ENCODE peak calls at places on chromosomes 6 and 20, in nine cellular contexts. One of them, this sample, is unnamed.

GRCh38 chr6:113763883-113764282 is 93.3 kb upstream of the MARCKS start:
- DNase-seq in H9: no peak
- DNase-seq in naive thymus-derived CD4-positive, alpha-beta T cell: no peak
- DNase-seq in EL: peak
- DNase-seq in NCI-H774: no peak
- DNase-seq in tibial artery: no peak
- DNase-seq in mesendoderm: peak
- DNase-seq in ELF-1: peak
- DNase-seq in LoVo: peak
- DNase-seq in this sample: no peak

GRCh38 chr6:170046786-170047626 is 243.9 kb downstream of the DLL1 start:
- DNase-seq in ELF-1: no peak
- DNase-seq in NCI-H774: no peak
- DNase-seq in naive thymus-derived CD4-positive, alpha-beta T cell: no peak
- DNase-seq in tibial artery: peak
- DNase-seq in EL: no peak
- DNase-seq in H9: no peak
- DNase-seq in LoVo: no peak
- DNase-seq in mesendoderm: no peak
- DNase-seq in this sample: no peak

GRCh38 chr20:2338702-2339101 is 42.0 kb upstream of the TGM6 start:
- DNase-seq in EL: no peak
- DNase-seq in NCI-H774: no peak
- DNase-seq in LoVo: no peak
- DNase-seq in H9: no peak
- DNase-seq in ELF-1: no peak
- DNase-seq in naive thymus-derived CD4-positive, alpha-beta T cell: no peak
- DNase-seq in tibial artery: no peak
- DNase-seq in mesendoderm: no peak
- DNase-seq in this sample: no peak

GRCh38 chr6:168072730-168073129 is 6.3 kb downstream of the FRMD1 start:
- DNase-seq in NCI-H774: no peak
- DNase-seq in tibial artery: no peak
- DNase-seq in LoVo: no peak
- DNase-seq in naive thymus-derived CD4-positive, alpha-beta T cell: no peak
- DNase-seq in H9: no peak
- DNase-seq in mesendoderm: no peak
- DNase-seq in ELF-1: no peak
- DNase-seq in EL: no peak
- DNase-seq in this sample: no peak

GRCh38 chr6:654136-654535 is 2.8 kb downstream of the HUS1B start:
- DNase-seq in EL: no peak
- DNase-seq in mesendoderm: no peak
- DNase-seq in H9: no peak
- DNase-seq in LoVo: no peak
- DNase-seq in tibial artery: no peak
- DNase-seq in NCI-H774: no peak
- DNase-seq in naive thymus-derived CD4-positive, alpha-beta T cell: no peak
- DNase-seq in ELF-1: no peak
- DNase-seq in this sample: no peak

GRCh38 chr6:137432054-137432545 is 62.1 kb downstream of the OLIG3 start:
- DNase-seq in mesendoderm: no peak
- DNase-seq in H9: no peak
- DNase-seq in NCI-H774: no peak
- DNase-seq in naive thymus-derived CD4-positive, alpha-beta T cell: no peak
- DNase-seq in LoVo: no peak
- DNase-seq in EL: no peak
- DNase-seq in ELF-1: no peak
- DNase-seq in tibial artery: no peak
- DNase-seq in this sample: no peak

GRCh38 chr6:158654498-158654897 is 4.6 kb downstream of the SYTL3 start:
- DNase-seq in NCI-H774: no peak
- DNase-seq in H9: no peak
- DNase-seq in EL: peak
- DNase-seq in ELF-1: no peak
- DNase-seq in LoVo: no peak
- DNase-seq in tibial artery: peak
- DNase-seq in mesendoderm: no peak
- DNase-seq in naive thymus-derived CD4-positive, alpha-beta T cell: no peak
- DNase-seq in this sample: no peak

GRCh38 chr6:5025911-5026819 is 22.3 kb upstream of the RPP40 start:
- DNase-seq in H9: peak
- DNase-seq in NCI-H774: peak
- DNase-seq in ELF-1: peak
- DNase-seq in naive thymus-derived CD4-positive, alpha-beta T cell: no peak
- DNase-seq in mesendoderm: peak
- DNase-seq in LoVo: no peak
- DNase-seq in tibial artery: peak
- DNase-seq in EL: peak
- DNase-seq in this sample: peak

GRCh38 chr6:17086469-17086868 is 15.4 kb upstream of the STMND1 start:
- DNase-seq in EL: peak
- DNase-seq in naive thymus-derived CD4-positive, alpha-beta T cell: no peak
- DNase-seq in NCI-H774: peak
- DNase-seq in ELF-1: peak
- DNase-seq in tibial artery: no peak
- DNase-seq in H9: peak
- DNase-seq in mesendoderm: peak
- DNase-seq in LoVo: peak
- DNase-seq in this sample: no peak

GRCh38 chr6:113908801-113909200 is 51.7 kb downstream of the MARCKS start:
- DNase-seq in mesendoderm: peak
- DNase-seq in ELF-1: no peak
- DNase-seq in H9: no peak
- DNase-seq in NCI-H774: no peak
- DNase-seq in LoVo: no peak
- DNase-seq in naive thymus-derived CD4-positive, alpha-beta T cell: no peak
- DNase-seq in EL: no peak
- DNase-seq in tibial artery: no peak
- DNase-seq in this sample: no peak

GRCh38 chr20:53104889-53105288 is 132.7 kb downstream of the TSHZ2 start:
- DNase-seq in EL: no peak
- DNase-seq in mesendoderm: no peak
- DNase-seq in naive thymus-derived CD4-positive, alpha-beta T cell: no peak
- DNase-seq in H9: no peak
- DNase-seq in ELF-1: no peak
- DNase-seq in NCI-H774: no peak
- DNase-seq in tibial artery: no peak
- DNase-seq in LoVo: no peak
- DNase-seq in this sample: no peak

GRCh38 chr6:154394571-154394970 is 38.0 kb upstream of the IPCEF1 start:
- DNase-seq in NCI-H774: no peak
- DNase-seq in LoVo: no peak
- DNase-seq in mesendoderm: no peak
- DNase-seq in tibial artery: no peak
- DNase-seq in H9: no peak
- DNase-seq in ELF-1: no peak
- DNase-seq in naive thymus-derived CD4-positive, alpha-beta T cell: no peak
- DNase-seq in EL: no peak
- DNase-seq in this sample: no peak

GRCh38 chr20:34575756-34576155 is 17.2 kb downstream of the MAP1LC3A start:
- DNase-seq in NCI-H774: no peak
- DNase-seq in naive thymus-derived CD4-positive, alpha-beta T cell: no peak
- DNase-seq in LoVo: no peak
- DNase-seq in EL: no peak
- DNase-seq in mesendoderm: no peak
- DNase-seq in ELF-1: no peak
- DNase-seq in H9: no peak
- DNase-seq in tibial artery: no peak
- DNase-seq in this sample: no peak

GRCh38 chr20:63255911-63256704 is 1.8 kb upstream of the NKAIN4 start:
- DNase-seq in tibial artery: no peak
- DNase-seq in ELF-1: peak
- DNase-seq in NCI-H774: no peak
- DNase-seq in naive thymus-derived CD4-positive, alpha-beta T cell: no peak
- DNase-seq in EL: no peak
- DNase-seq in LoVo: no peak
- DNase-seq in mesendoderm: no peak
- DNase-seq in H9: no peak
- DNase-seq in this sample: no peak

GRCh38 chr6:3352678-3353077 is 93.9 kb downstream of the PSMG4 start:
- DNase-seq in EL: no peak
- DNase-seq in H9: no peak
- DNase-seq in ELF-1: no peak
- DNase-seq in NCI-H774: no peak
- DNase-seq in LoVo: no peak
- DNase-seq in mesendoderm: no peak
- DNase-seq in naive thymus-derived CD4-positive, alpha-beta T cell: no peak
- DNase-seq in tibial artery: no peak
- DNase-seq in this sample: no peak

GRCh38 chr6:150352321-150353296 is 16.2 kb upstream of the IYD start:
- DNase-seq in NCI-H774: no peak
- DNase-seq in LoVo: no peak
- DNase-seq in mesendoderm: no peak
- DNase-seq in tibial artery: no peak
- DNase-seq in H9: no peak
- DNase-seq in naive thymus-derived CD4-positive, alpha-beta T cell: no peak
- DNase-seq in EL: peak
- DNase-seq in ELF-1: no peak
- DNase-seq in this sample: no peak

GRCh38 chr6:111399600-111399999 is 83.4 kb downstream of the REV3L start:
- DNase-seq in ELF-1: no peak
- DNase-seq in EL: no peak
- DNase-seq in naive thymus-derived CD4-positive, alpha-beta T cell: no peak
- DNase-seq in H9: no peak
- DNase-seq in tibial artery: no peak
- DNase-seq in NCI-H774: no peak
- DNase-seq in mesendoderm: no peak
- DNase-seq in LoVo: no peak
- DNase-seq in this sample: no peak

GRCh38 chr6:137494281-137494966 is at the start of gene OLIG3:
- DNase-seq in ELF-1: peak
- DNase-seq in LoVo: no peak
- DNase-seq in mesendoderm: peak
- DNase-seq in H9: peak
- DNase-seq in EL: no peak
- DNase-seq in naive thymus-derived CD4-positive, alpha-beta T cell: no peak
- DNase-seq in tibial artery: no peak
- DNase-seq in NCI-H774: no peak
- DNase-seq in this sample: peak

GRCh38 chr6:53557005-53557715 is 12.3 kb upstream of the GCLC start:
- DNase-seq in mesendoderm: no peak
- DNase-seq in tibial artery: no peak
- DNase-seq in naive thymus-derived CD4-positive, alpha-beta T cell: no peak
- DNase-seq in ELF-1: no peak
- DNase-seq in H9: no peak
- DNase-seq in NCI-H774: no peak
- DNase-seq in LoVo: no peak
- DNase-seq in EL: no peak
- DNase-seq in this sample: no peak

GRCh38 chr6:106591111-106591825 is 38.0 kb downstream of the RTN4IP1 start:
- DNase-seq in H9: no peak
- DNase-seq in LoVo: peak
- DNase-seq in EL: peak
- DNase-seq in mesendoderm: peak
- DNase-seq in naive thymus-derived CD4-positive, alpha-beta T cell: no peak
- DNase-seq in tibial artery: no peak
- DNase-seq in ELF-1: no peak
- DNase-seq in NCI-H774: no peak
- DNase-seq in this sample: no peak

GRCh38 chr20:1935696-1936366 is 40.6 kb downstream of the SIRPA start:
- DNase-seq in NCI-H774: no peak
- DNase-seq in EL: no peak
- DNase-seq in LoVo: no peak
- DNase-seq in H9: no peak
- DNase-seq in ELF-1: no peak
- DNase-seq in mesendoderm: no peak
- DNase-seq in tibial artery: no peak
- DNase-seq in naive thymus-derived CD4-positive, alpha-beta T cell: no peak
- DNase-seq in this sample: no peak

GRCh38 chr6:14126250-14126649 is 8.7 kb downstream of the CD83 start:
- DNase-seq in NCI-H774: no peak
- DNase-seq in ELF-1: no peak
- DNase-seq in H9: no peak
- DNase-seq in LoVo: no peak
- DNase-seq in tibial artery: no peak
- DNase-seq in naive thymus-derived CD4-positive, alpha-beta T cell: no peak
- DNase-seq in mesendoderm: no peak
- DNase-seq in EL: no peak
- DNase-seq in this sample: no peak

GRCh38 chr20:54433653-54434052 is 41.7 kb upstream of the DOK5 start:
- DNase-seq in mesendoderm: no peak
- DNase-seq in H9: no peak
- DNase-seq in LoVo: no peak
- DNase-seq in ELF-1: no peak
- DNase-seq in EL: no peak
- DNase-seq in tibial artery: no peak
- DNase-seq in NCI-H774: peak
- DNase-seq in naive thymus-derived CD4-positive, alpha-beta T cell: no peak
- DNase-seq in this sample: peak

GRCh38 chr20:24607402-24607801 is 138.0 kb downstream of the SYNDIG1 start:
- DNase-seq in EL: no peak
- DNase-seq in ELF-1: no peak
- DNase-seq in mesendoderm: no peak
- DNase-seq in naive thymus-derived CD4-positive, alpha-beta T cell: no peak
- DNase-seq in tibial artery: no peak
- DNase-seq in LoVo: no peak
- DNase-seq in NCI-H774: no peak
- DNase-seq in H9: no peak
- DNase-seq in this sample: no peak

GRCh38 chr20:46088409-46089075 is 1.2 kb downstream of the NCOA5 start:
- DNase-seq in H9: no peak
- DNase-seq in naive thymus-derived CD4-positive, alpha-beta T cell: no peak
- DNase-seq in EL: peak
- DNase-seq in mesendoderm: no peak
- DNase-seq in NCI-H774: no peak
- DNase-seq in LoVo: peak
- DNase-seq in ELF-1: no peak
- DNase-seq in tibial artery: no peak
- DNase-seq in this sample: no peak

This sample was measured in NCI-H510A treated with DMSO at 0.1 percent for 48 hours.